ENCODE peak calls at places on chromosomes 1 and 21, in seven cellular contexts. A, E, T, Z, C, Y and O are unnamed samples.

GRCh38 chr1:153633161-153633746 is 612 bp upstream of the CHTOP start:
- DNase-seq in A (no peak), E (no peak), T (no peak), Z (no peak), C (no peak), Y (no peak), O (peak)

GRCh38 chr1:147641695-147642592 is 28.4 kb downstream of the ACP6 start:
- DNase-seq in A (peak), E (peak), T (peak), Z (peak), C (peak), Y (peak), O (peak)

GRCh38 chr1:185453496-185454192 is 136.6 kb upstream of the IVNS1ABP start:
- DNase-seq in A (no peak), E (no peak), T (no peak), Z (no peak), C (no peak), Y (no peak), O (no peak)

GRCh38 chr21:38894899-38895298 is 89.2 kb downstream of the ETS2 start:
- DNase-seq in A (no peak), E (no peak), T (no peak), Z (no peak), C (no peak), Y (no peak), O (no peak)

GRCh38 chr1:180981596-180982387 is 40.9 kb downstream of the STX6 start:
- DNase-seq in A (peak), E (no peak), T (no peak), Z (no peak), C (no peak), Y (peak), O (no peak)

GRCh38 chr1:156912861-156913808 is 7.3 kb upstream of the LRRC71 start:
- DNase-seq in A (no peak), E (no peak), T (no peak), Z (no peak), C (no peak), Y (no peak), O (no peak)

GRCh38 chr1:41473738-41474362 is 10.6 kb downstream of the EDN2 start:
- DNase-seq in A (no peak), E (no peak), T (no peak), Z (no peak), C (no peak), Y (no peak), O (no peak)

GRCh38 chr1:231781887-231782286 is 155.3 kb downstream of the DISC1 start:
- DNase-seq in A (no peak), E (no peak), T (no peak), Z (no peak), C (no peak), Y (no peak), O (no peak)

GRCh38 chr21:25562660-25563059 is 44.6 kb downstream of the MRPL39 start:
- DNase-seq in A (no peak), E (no peak), T (no peak), Z (no peak), C (no peak), Y (no peak), O (no peak)

GRCh38 chr1:23478896-23479790 is 4.8 kb downstream of the ASAP3 start:
- DNase-seq in A (no peak), E (no peak), T (no peak), Z (no peak), C (no peak), Y (no peak), O (no peak)

GRCh38 chr1:18946550-18947381 is 9.7 kb downstream of the IFFO2 start:
- DNase-seq in A (no peak), E (no peak), T (no peak), Z (no peak), C (no peak), Y (no peak), O (no peak)

GRCh38 chr1:24297187-24297851 is 21.8 kb upstream of the GRHL3 start:
- DNase-seq in A (no peak), E (no peak), T (no peak), Z (no peak), C (no peak), Y (no peak), O (no peak)

GRCh38 chr1:158952416-158952815 is 21.1 kb downstream of the PYHIN1 start:
- DNase-seq in A (no peak), E (no peak), T (no peak), Z (no peak), C (no peak), Y (no peak), O (no peak)

GRCh38 chr1:184672013-184672726 is 82.5 kb downstream of the EDEM3 start:
- DNase-seq in A (no peak), E (no peak), T (no peak), Z (no peak), C (no peak), Y (no peak), O (peak)

GRCh38 chr1:44808938-44809917 is 905 bp downstream of the BTBD19 start:
- DNase-seq in A (peak), E (no peak), T (no peak), Z (no peak), C (peak), Y (peak), O (no peak)

GRCh38 chr1:27057389-27057788 is 44.7 kb upstream of the TENT5B start:
- DNase-seq in A (no peak), E (no peak), T (no peak), Z (no peak), C (no peak), Y (no peak), O (no peak)

GRCh38 chr1:16117369-16117768 is 38.5 kb downstream of the EPHA2 start:
- DNase-seq in A (no peak), E (no peak), T (no peak), Z (no peak), C (no peak), Y (no peak), O (no peak)

GRCh38 chr1:22806584-22806983 is 95.9 kb downstream of the EPHB2 start:
- DNase-seq in A (no peak), E (no peak), T (no peak), Z (peak), C (no peak), Y (no peak), O (peak)

GRCh38 chr1:2563205-2563604 is 7.0 kb downstream of the TNFRSF14 start:
- DNase-seq in A (no peak), E (no peak), T (no peak), Z (no peak), C (no peak), Y (no peak), O (no peak)

GRCh38 chr1:2859881-2860430 is 58.5 kb upstream of the TTC34 start:
- DNase-seq in A (no peak), E (no peak), T (no peak), Z (no peak), C (no peak), Y (no peak), O (no peak)

GRCh38 chr1:161747789-161748188 is 1.8 kb upstream of the DUSP12 start:
- DNase-seq in A (no peak), E (no peak), T (no peak), Z (no peak), C (no peak), Y (no peak), O (no peak)

GRCh38 chr1:10242135-10242534 is 31.8 kb downstream of the KIF1B start:
- DNase-seq in A (no peak), E (no peak), T (no peak), Z (no peak), C (no peak), Y (no peak), O (no peak)

GRCh38 chr1:33334081-33334552 is 13.2 kb upstream of the A3GALT2 start:
- DNase-seq in A (no peak), E (no peak), T (no peak), Z (no peak), C (no peak), Y (no peak), O (no peak)